ENCODE peak calls at places on chromosomes 11 and 22, in seven cellular contexts. One of them, this sample, is unnamed.

GRCh38 chr11:123202723-123203122 is 7.7 kb upstream of the CLMP start:
- DNase-seq in brain microvascular endothelial cell: no peak
- DNase-seq in left ventricle myocardium inferior: no peak
- DNase-seq in GM23338: no peak
- DNase-seq in kidney epithelial cell: no peak
- DNase-seq in fibroblast of lung: peak; percentile 31
- DNase-seq in foreskin fibroblast: no peak
- DNase-seq in this sample: no peak

GRCh38 chr22:35622132-35622913 is 5.2 kb upstream of the MB start:
- DNase-seq in foreskin fibroblast: no peak
- DNase-seq in GM23338: peak; percentile 38
- DNase-seq in brain microvascular endothelial cell: no peak
- DNase-seq in kidney epithelial cell: no peak
- DNase-seq in left ventricle myocardium inferior: peak; percentile 65
- DNase-seq in fibroblast of lung: no peak
- DNase-seq in this sample: peak; percentile 67

GRCh38 chr11:119134389-119134978 is 13.1 kb downstream of the HINFP start:
- DNase-seq in fibroblast of lung: no peak
- DNase-seq in left ventricle myocardium inferior: no peak
- DNase-seq in brain microvascular endothelial cell: no peak
- DNase-seq in kidney epithelial cell: no peak
- DNase-seq in GM23338: peak; percentile 71
- DNase-seq in foreskin fibroblast: peak; percentile 41
- DNase-seq in this sample: peak; percentile 36

GRCh38 chr22:31969789-31970489 is 25.6 kb downstream of the YWHAH start:
- DNase-seq in GM23338: peak; percentile 95
- DNase-seq in fibroblast of lung: peak; percentile 68
- DNase-seq in foreskin fibroblast: peak; percentile 83
- DNase-seq in kidney epithelial cell: peak; percentile 50
- DNase-seq in left ventricle myocardium inferior: peak; percentile 29
- DNase-seq in brain microvascular endothelial cell: peak; percentile 49
- DNase-seq in this sample: peak; percentile 62

GRCh38 chr22:29031236-29031982 is 30.2 kb downstream of the C22orf31 start:
- DNase-seq in left ventricle myocardium inferior: no peak
- DNase-seq in brain microvascular endothelial cell: peak; percentile 96
- DNase-seq in GM23338: peak; percentile 82
- DNase-seq in kidney epithelial cell: peak; percentile 99
- DNase-seq in fibroblast of lung: peak; percentile 95
- DNase-seq in foreskin fibroblast: peak; percentile 97
- DNase-seq in this sample: peak; percentile 69

GRCh38 chr11:35253237-35253636 is 114.3 kb downstream of the CD44 start:
- DNase-seq in left ventricle myocardium inferior: no peak
- DNase-seq in GM23338: no peak
- DNase-seq in brain microvascular endothelial cell: no peak
- DNase-seq in foreskin fibroblast: no peak
- DNase-seq in fibroblast of lung: no peak
- DNase-seq in kidney epithelial cell: no peak
- DNase-seq in this sample: no peak

GRCh38 chr11:1458340-1459218 is 28.0 kb downstream of the MOB2 start:
- DNase-seq in GM23338: peak; percentile 44
- DNase-seq in brain microvascular endothelial cell: peak; percentile 13
- DNase-seq in left ventricle myocardium inferior: peak; percentile 54
- DNase-seq in fibroblast of lung: peak; percentile 80
- DNase-seq in foreskin fibroblast: peak; percentile 34
- DNase-seq in kidney epithelial cell: no peak
- DNase-seq in this sample: peak; percentile 71

GRCh38 chr22:45308624-45309421 is 911 bp upstream of the FAM118A start:
- DNase-seq in kidney epithelial cell: no peak
- DNase-seq in GM23338: peak; percentile 37
- DNase-seq in foreskin fibroblast: no peak
- DNase-seq in brain microvascular endothelial cell: no peak
- DNase-seq in left ventricle myocardium inferior: no peak
- DNase-seq in fibroblast of lung: no peak
- DNase-seq in this sample: no peak

GRCh38 chr22:37178350-37179125 is 9.5 kb downstream of the C1QTNF6 start:
- DNase-seq in foreskin fibroblast: peak; percentile 69
- DNase-seq in brain microvascular endothelial cell: no peak
- DNase-seq in GM23338: no peak
- DNase-seq in left ventricle myocardium inferior: no peak
- DNase-seq in kidney epithelial cell: no peak
- DNase-seq in fibroblast of lung: peak; percentile 41
- DNase-seq in this sample: no peak

GRCh38 chr11:44978961-44979331 is 28.3 kb upstream of the TP53I11 start:
- DNase-seq in foreskin fibroblast: no peak
- DNase-seq in brain microvascular endothelial cell: no peak
- DNase-seq in kidney epithelial cell: no peak
- DNase-seq in GM23338: no peak
- DNase-seq in fibroblast of lung: no peak
- DNase-seq in left ventricle myocardium inferior: no peak
- DNase-seq in this sample: no peak

GRCh38 chr22:17164392-17165024 is 5.4 kb upstream of the HDHD5 start:
- DNase-seq in left ventricle myocardium inferior: no peak
- DNase-seq in GM23338: peak; percentile 76
- DNase-seq in kidney epithelial cell: no peak
- DNase-seq in fibroblast of lung: no peak
- DNase-seq in brain microvascular endothelial cell: no peak
- DNase-seq in foreskin fibroblast: peak; percentile 23
- DNase-seq in this sample: no peak

GRCh38 chr11:44464741-44465140 is 100.7 kb upstream of the CD82 start:
- DNase-seq in left ventricle myocardium inferior: no peak
- DNase-seq in foreskin fibroblast: no peak
- DNase-seq in brain microvascular endothelial cell: no peak
- DNase-seq in fibroblast of lung: no peak
- DNase-seq in GM23338: peak; percentile 62
- DNase-seq in kidney epithelial cell: no peak
- DNase-seq in this sample: no peak

GRCh38 chr11:92861641-92862040 is 107.8 kb upstream of the MTNR1B start:
- DNase-seq in GM23338: peak; percentile 59
- DNase-seq in brain microvascular endothelial cell: no peak
- DNase-seq in fibroblast of lung: peak; percentile 57
- DNase-seq in kidney epithelial cell: no peak
- DNase-seq in left ventricle myocardium inferior: no peak
- DNase-seq in foreskin fibroblast: no peak
- DNase-seq in this sample: no peak

GRCh38 chr11:45906965-45907591 is at the start of gene FREY1:
- DNase-seq in kidney epithelial cell: no peak
- DNase-seq in brain microvascular endothelial cell: no peak
- DNase-seq in GM23338: no peak
- DNase-seq in foreskin fibroblast: peak; percentile 72
- DNase-seq in left ventricle myocardium inferior: no peak
- DNase-seq in fibroblast of lung: no peak
- DNase-seq in this sample: no peak

DNA sequence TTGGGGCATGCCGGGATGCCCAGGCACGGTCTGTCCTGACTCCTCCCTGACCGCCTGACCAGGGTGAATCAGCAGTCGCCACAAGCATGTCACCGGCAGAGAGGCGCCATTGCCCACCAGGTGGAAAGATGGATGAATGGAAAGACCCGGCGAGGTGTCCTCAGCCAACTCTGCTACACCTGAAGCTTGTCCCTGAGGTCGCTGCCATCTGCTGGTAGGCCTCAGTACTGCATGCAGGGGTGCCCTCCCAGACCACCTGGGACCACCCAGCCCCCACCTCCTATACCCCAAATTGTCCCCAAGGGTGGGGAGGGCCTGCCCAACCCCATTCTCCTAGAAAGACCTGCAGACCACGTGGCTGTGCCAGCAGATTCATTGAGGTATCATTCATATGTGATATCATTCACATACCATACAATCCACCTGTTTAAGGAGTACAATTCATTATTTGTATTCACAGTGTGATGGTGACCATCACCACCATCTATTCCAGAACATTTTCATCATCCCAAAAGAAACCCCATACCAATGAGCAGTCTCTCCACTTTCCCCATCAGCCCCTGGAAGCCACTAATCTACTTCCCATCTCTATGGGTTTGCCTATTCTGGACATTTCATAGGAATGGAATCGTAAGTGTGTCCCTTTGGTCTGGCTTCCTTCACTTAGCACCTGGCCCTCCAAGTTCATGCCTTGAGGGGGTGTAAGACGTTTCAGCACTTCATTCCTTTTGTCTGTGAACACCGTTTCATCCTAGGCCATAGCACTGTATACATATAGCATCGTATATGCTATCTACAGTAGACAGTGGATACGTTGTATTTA is 17.5 kb downstream of the FGF3 start:
- DNase-seq in foreskin fibroblast: no peak
- DNase-seq in kidney epithelial cell: no peak
- DNase-seq in GM23338: peak; percentile 88
- DNase-seq in left ventricle myocardium inferior: no peak
- DNase-seq in fibroblast of lung: peak; percentile 7
- DNase-seq in brain microvascular endothelial cell: no peak
- DNase-seq in this sample: peak; percentile 63
- TF ChIP-seq CTCF in foreskin fibroblast: peak; percentile 72
- TF ChIP-seq CTCF in kidney epithelial cell: peak; percentile 92
- TF ChIP-seq CTCF in GM23338: peak; percentile 92
- TF ChIP-seq CTCF in left ventricle myocardium inferior: peak; percentile 67
- TF ChIP-seq CTCF in fibroblast of lung: peak; percentile 64
- TF ChIP-seq CTCF in brain microvascular endothelial cell: peak; percentile 95
- TF ChIP-seq CTCF in this sample: peak; percentile 81

GRCh38 chr11:12270817-12271216 is 106.6 kb upstream of the PARVA start:
- DNase-seq in foreskin fibroblast: no peak
- DNase-seq in GM23338: no peak
- DNase-seq in kidney epithelial cell: no peak
- DNase-seq in brain microvascular endothelial cell: no peak
- DNase-seq in left ventricle myocardium inferior: no peak
- DNase-seq in fibroblast of lung: no peak
- DNase-seq in this sample: no peak

GRCh38 chr11:12271241-12271640 is 106.1 kb upstream of the PARVA start:
- DNase-seq in left ventricle myocardium inferior: no peak
- DNase-seq in kidney epithelial cell: no peak
- DNase-seq in foreskin fibroblast: no peak
- DNase-seq in brain microvascular endothelial cell: no peak
- DNase-seq in GM23338: no peak
- DNase-seq in fibroblast of lung: no peak
- DNase-seq in this sample: no peak

GRCh38 chr11:12269104-12269441 is 108.3 kb upstream of the PARVA start:
- DNase-seq in left ventricle myocardium inferior: no peak
- DNase-seq in foreskin fibroblast: peak; percentile 29
- DNase-seq in kidney epithelial cell: no peak
- DNase-seq in GM23338: no peak
- DNase-seq in fibroblast of lung: no peak
- DNase-seq in brain microvascular endothelial cell: no peak
- DNase-seq in this sample: peak; percentile 66

GRCh38 chr11:12269446-12270214 is 107.7 kb upstream of the PARVA start:
- DNase-seq in brain microvascular endothelial cell: no peak
- DNase-seq in GM23338: no peak
- DNase-seq in left ventricle myocardium inferior: no peak
- DNase-seq in foreskin fibroblast: no peak
- DNase-seq in kidney epithelial cell: no peak
- DNase-seq in fibroblast of lung: no peak
- DNase-seq in this sample: peak; percentile 31

DNA sequence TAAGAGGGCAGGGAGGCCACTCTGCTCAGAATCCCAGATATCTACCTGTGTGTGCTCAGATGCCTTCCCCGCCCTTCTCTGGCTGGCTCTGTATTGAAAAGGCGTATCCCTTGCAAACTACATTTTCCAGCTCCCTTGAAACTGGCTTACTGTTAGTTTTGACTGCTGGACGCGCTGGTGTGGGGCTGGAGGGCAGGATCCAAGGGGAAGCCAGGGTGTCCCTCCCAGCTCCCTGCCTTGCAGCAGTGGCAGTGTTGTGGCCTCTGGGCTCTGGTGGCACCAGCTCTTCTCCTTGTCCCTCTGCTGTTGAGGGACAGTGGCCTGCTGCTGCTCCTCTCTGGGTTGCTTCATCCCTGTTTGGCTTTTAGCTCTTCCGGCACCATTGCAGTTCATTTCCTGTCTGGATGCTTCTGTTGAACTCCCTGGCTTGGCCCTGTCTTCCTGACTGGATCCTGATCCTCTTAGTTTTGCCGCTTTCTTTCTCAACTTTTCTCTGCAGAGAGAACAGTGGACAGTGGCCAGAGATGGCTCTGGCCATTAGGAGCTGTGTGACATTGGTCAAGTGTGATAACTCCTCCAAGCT is 107.1 kb upstream of the PARVA start:
- DNase-seq in GM23338: no peak
- DNase-seq in brain microvascular endothelial cell: no peak
- DNase-seq in fibroblast of lung: no peak
- DNase-seq in foreskin fibroblast: no peak
- DNase-seq in kidney epithelial cell: no peak
- DNase-seq in left ventricle myocardium inferior: no peak
- DNase-seq in this sample: no peak
- H3K4me3 ChIP-seq in GM23338: no peak overlapping the region
- H3K4me3 ChIP-seq in brain microvascular endothelial cell: no peak overlapping the region
- H3K4me3 ChIP-seq in fibroblast of lung: no peak overlapping the region
- H3K4me3 ChIP-seq in foreskin fibroblast: no peak overlapping the region
- H3K4me3 ChIP-seq in kidney epithelial cell: no peak overlapping the region
- H3K4me3 ChIP-seq in left ventricle myocardium inferior: no peak overlapping the region
- H3K4me3 ChIP-seq in this sample: no peak overlapping the region

DNA sequence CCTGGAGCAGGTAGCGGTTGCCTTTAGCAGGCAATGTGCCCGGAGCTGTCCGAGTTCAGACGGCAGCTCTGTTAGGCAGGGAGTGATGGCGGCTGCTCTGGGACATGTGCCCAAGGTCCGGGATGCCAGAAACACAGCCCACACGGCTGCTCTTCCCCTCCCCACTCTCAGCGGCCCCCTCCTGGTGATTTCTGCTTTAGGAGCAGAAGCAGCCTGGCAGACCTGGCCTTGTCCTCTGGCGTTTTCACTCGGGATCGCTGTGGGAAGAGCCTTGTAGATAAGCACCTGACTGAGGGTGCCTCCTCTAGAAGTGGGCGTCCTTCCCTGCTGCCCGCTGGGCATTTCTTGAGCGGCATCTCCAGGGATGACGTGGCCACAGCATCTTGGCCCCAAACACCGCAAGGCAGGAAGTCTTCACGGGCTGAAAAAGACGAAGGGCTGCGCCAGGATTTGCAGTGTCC is 392.2 kb downstream of the TBC1D22A start:
- DNase-seq in foreskin fibroblast: peak; percentile 80
- DNase-seq in GM23338: no peak
- DNase-seq in left ventricle myocardium inferior: peak; percentile 65
- DNase-seq in brain microvascular endothelial cell: no peak
- DNase-seq in fibroblast of lung: peak; percentile 73
- DNase-seq in kidney epithelial cell: no peak
- DNase-seq in this sample: peak; percentile 64
- TF ChIP-seq CTCF in foreskin fibroblast: no peak
- TF ChIP-seq CTCF in GM23338: no peak
- TF ChIP-seq CTCF in left ventricle myocardium inferior: peak; percentile 19
- TF ChIP-seq CTCF in brain microvascular endothelial cell: peak; percentile 17
- TF ChIP-seq CTCF in fibroblast of lung: peak; percentile 7
- TF ChIP-seq CTCF in kidney epithelial cell: no peak
- TF ChIP-seq CTCF in this sample: peak; percentile 34

DNA sequence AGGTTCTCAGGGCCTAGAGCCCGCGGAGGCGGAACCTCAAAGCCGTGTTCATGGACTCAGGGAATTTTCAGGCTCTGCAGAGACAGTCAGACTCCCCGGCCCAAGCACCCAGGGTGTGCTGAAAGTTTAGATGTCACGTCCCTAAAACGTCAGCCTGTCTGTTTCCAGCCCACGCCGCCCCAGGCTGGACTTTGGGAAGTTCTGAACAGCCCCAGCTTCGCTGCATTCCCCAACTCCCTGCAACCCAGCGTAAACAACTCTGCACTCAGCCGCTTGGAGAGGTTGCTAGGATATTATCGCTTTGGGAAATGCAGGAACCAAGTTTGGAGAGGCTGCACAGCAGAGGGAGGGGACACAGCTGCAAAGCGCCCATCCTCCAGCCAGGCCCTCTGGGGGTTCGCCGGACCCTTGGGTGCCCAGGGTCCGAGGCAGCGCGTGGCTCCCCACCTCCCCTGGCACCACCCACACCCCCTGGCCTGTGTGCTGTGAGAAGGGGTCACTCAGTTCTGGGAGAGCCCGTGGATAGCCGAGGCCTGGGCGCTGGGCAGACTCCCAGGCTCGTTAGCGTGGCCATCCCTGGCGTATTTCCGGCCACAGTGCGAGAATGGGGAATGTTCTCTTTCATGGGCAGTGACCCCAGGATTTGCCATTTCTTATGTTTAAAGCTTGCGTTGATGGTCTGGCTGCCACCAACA is 120.5 kb upstream of the FGF3 start:
- DNase-seq in left ventricle myocardium inferior: peak; percentile 78
- DNase-seq in fibroblast of lung: peak; percentile 69
- DNase-seq in foreskin fibroblast: no peak
- DNase-seq in kidney epithelial cell: no peak
- DNase-seq in GM23338: no peak
- DNase-seq in brain microvascular endothelial cell: peak; percentile 80
- DNase-seq in this sample: peak; percentile 47
- H3K4me3 ChIP-seq in left ventricle myocardium inferior: peak overlapping the region; percentile 59
- H3K4me3 ChIP-seq in fibroblast of lung: no peak overlapping the region
- H3K4me3 ChIP-seq in foreskin fibroblast: no peak overlapping the region
- H3K4me3 ChIP-seq in kidney epithelial cell: no peak overlapping the region
- H3K4me3 ChIP-seq in GM23338: no peak overlapping the region
- H3K4me3 ChIP-seq in brain microvascular endothelial cell: no peak overlapping the region
- H3K4me3 ChIP-seq in this sample: peak overlapping the region; percentile 31